ENCODE peak calls at places on chromosomes 11 and 22, in seven cellular contexts. One of them, this sample, is unnamed.

GRCh38 chr11:74815966-74816365 is 67.3 kb downstream of the RNF169 start:
- DNase-seq in cardiac muscle cell: no peak
- DNase-seq in right lobe of liver: no peak
- DNase-seq in colonic mucosa: no peak
- DNase-seq in H1: no peak
- DNase-seq in psoas muscle: no peak
- DNase-seq in WERI-Rb-1: no peak
- DNase-seq in this sample: no peak

GRCh38 chr22:38989461-38989860 is 7.3 kb downstream of the APOBEC3B start:
- DNase-seq in cardiac muscle cell: no peak
- DNase-seq in right lobe of liver: no peak
- DNase-seq in colonic mucosa: no peak
- DNase-seq in H1: no peak
- DNase-seq in psoas muscle: no peak
- DNase-seq in WERI-Rb-1: no peak
- DNase-seq in this sample: no peak

GRCh38 chr11:19723572-19724342 is 11.1 kb downstream of the NAV2 start:
- DNase-seq in cardiac muscle cell: peak
- DNase-seq in right lobe of liver: peak
- DNase-seq in colonic mucosa: no peak
- DNase-seq in H1: no peak
- DNase-seq in psoas muscle: peak
- DNase-seq in WERI-Rb-1: no peak
- DNase-seq in this sample: peak

GRCh38 chr22:46738961-46739870 is 1.2 kb upstream of the CERK start:
- DNase-seq in cardiac muscle cell: peak
- DNase-seq in right lobe of liver: no peak
- DNase-seq in colonic mucosa: peak
- DNase-seq in H1: no peak
- DNase-seq in psoas muscle: peak
- DNase-seq in WERI-Rb-1: peak
- DNase-seq in this sample: no peak

GRCh38 chr11:34274712-34275398 is 83.0 kb downstream of the ABTB2 start:
- DNase-seq in cardiac muscle cell: peak
- DNase-seq in right lobe of liver: peak
- DNase-seq in colonic mucosa: peak
- DNase-seq in H1: no peak
- DNase-seq in psoas muscle: peak
- DNase-seq in WERI-Rb-1: no peak
- DNase-seq in this sample: peak

GRCh38 chr22:21835378-21835777 is 32.1 kb downstream of the MAPK1 start:
- DNase-seq in cardiac muscle cell: no peak
- DNase-seq in right lobe of liver: no peak
- DNase-seq in colonic mucosa: no peak
- DNase-seq in H1: no peak
- DNase-seq in psoas muscle: no peak
- DNase-seq in WERI-Rb-1: no peak
- DNase-seq in this sample: no peak

GRCh38 chr11:113474362-113475159 is 637 bp downstream of the DRD2 start:
- DNase-seq in cardiac muscle cell: peak
- DNase-seq in right lobe of liver: peak
- DNase-seq in colonic mucosa: peak
- DNase-seq in H1: peak
- DNase-seq in psoas muscle: peak
- DNase-seq in WERI-Rb-1: peak
- DNase-seq in this sample: no peak

GRCh38 chr11:126391286-126391954 is 35.9 kb downstream of the ST3GAL4 start:
- DNase-seq in cardiac muscle cell: no peak
- DNase-seq in right lobe of liver: no peak
- DNase-seq in colonic mucosa: no peak
- DNase-seq in H1: no peak
- DNase-seq in psoas muscle: no peak
- DNase-seq in WERI-Rb-1: no peak
- DNase-seq in this sample: no peak

GRCh38 chr11:73652046-73652730 is 5.8 kb downstream of the PLEKHB1 start:
- DNase-seq in cardiac muscle cell: peak
- DNase-seq in right lobe of liver: no peak
- DNase-seq in colonic mucosa: peak
- DNase-seq in H1: no peak
- DNase-seq in psoas muscle: no peak
- DNase-seq in WERI-Rb-1: no peak
- DNase-seq in this sample: peak

GRCh38 chr22:29458551-29458950 is 20.2 kb downstream of the RFPL1 start:
- DNase-seq in cardiac muscle cell: no peak
- DNase-seq in right lobe of liver: no peak
- DNase-seq in colonic mucosa: no peak
- DNase-seq in H1: no peak
- DNase-seq in psoas muscle: no peak
- DNase-seq in WERI-Rb-1: peak
- DNase-seq in this sample: no peak

GRCh38 chr11:117459121-117459978 is 131.7 kb downstream of the CEP164 start:
- DNase-seq in cardiac muscle cell: no peak
- DNase-seq in right lobe of liver: no peak
- DNase-seq in colonic mucosa: no peak
- DNase-seq in H1: no peak
- DNase-seq in psoas muscle: no peak
- DNase-seq in WERI-Rb-1: no peak
- DNase-seq in this sample: no peak

GRCh38 chr22:35712672-35713071 is 5.0 kb upstream of the APOL5 start:
- DNase-seq in cardiac muscle cell: no peak
- DNase-seq in right lobe of liver: no peak
- DNase-seq in colonic mucosa: no peak
- DNase-seq in H1: no peak
- DNase-seq in psoas muscle: no peak
- DNase-seq in WERI-Rb-1: no peak
- DNase-seq in this sample: no peak

GRCh38 chr11:121522043-121522941 is 69.5 kb upstream of the SORL1-AS1 start:
- DNase-seq in cardiac muscle cell: no peak
- DNase-seq in right lobe of liver: no peak
- DNase-seq in colonic mucosa: no peak
- DNase-seq in H1: no peak
- DNase-seq in psoas muscle: no peak
- DNase-seq in WERI-Rb-1: no peak
- DNase-seq in this sample: no peak

GRCh38 chr11:27514558-27514957 is 8.0 kb upstream of the LIN7C start:
- DNase-seq in cardiac muscle cell: peak
- DNase-seq in right lobe of liver: peak
- DNase-seq in colonic mucosa: no peak
- DNase-seq in H1: no peak
- DNase-seq in psoas muscle: no peak
- DNase-seq in WERI-Rb-1: no peak
- DNase-seq in this sample: no peak

GRCh38 chr11:95084509-95084908 is 5.1 kb upstream of the ENDOD1 start:
- DNase-seq in cardiac muscle cell: no peak
- DNase-seq in right lobe of liver: no peak
- DNase-seq in colonic mucosa: no peak
- DNase-seq in H1: no peak
- DNase-seq in psoas muscle: no peak
- DNase-seq in WERI-Rb-1: no peak
- DNase-seq in this sample: no peak

GRCh38 chr22:36588285-36588684 is 59.3 kb upstream of the EIF3D start:
- DNase-seq in cardiac muscle cell: no peak
- DNase-seq in right lobe of liver: no peak
- DNase-seq in colonic mucosa: no peak
- DNase-seq in H1: no peak
- DNase-seq in psoas muscle: no peak
- DNase-seq in WERI-Rb-1: no peak
- DNase-seq in this sample: no peak

GRCh38 chr11:61948505-61948904 is 1.6 kb upstream of the BEST1 start:
- DNase-seq in cardiac muscle cell: peak
- DNase-seq in right lobe of liver: no peak
- DNase-seq in colonic mucosa: no peak
- DNase-seq in H1: no peak
- DNase-seq in psoas muscle: no peak
- DNase-seq in WERI-Rb-1: no peak
- DNase-seq in this sample: peak

GRCh38 chr11:113908107-113908506 is 3.5 kb downstream of the HTR3B start:
- DNase-seq in cardiac muscle cell: no peak
- DNase-seq in right lobe of liver: no peak
- DNase-seq in colonic mucosa: no peak
- DNase-seq in H1: no peak
- DNase-seq in psoas muscle: no peak
- DNase-seq in WERI-Rb-1: no peak
- DNase-seq in this sample: no peak

GRCh38 chr11:6705905-6706535 is 22.9 kb upstream of the MRPL17 start:
- DNase-seq in cardiac muscle cell: peak
- DNase-seq in right lobe of liver: no peak
- DNase-seq in colonic mucosa: peak
- DNase-seq in H1: no peak
- DNase-seq in psoas muscle: no peak
- DNase-seq in WERI-Rb-1: peak
- DNase-seq in this sample: no peak

DNA sequence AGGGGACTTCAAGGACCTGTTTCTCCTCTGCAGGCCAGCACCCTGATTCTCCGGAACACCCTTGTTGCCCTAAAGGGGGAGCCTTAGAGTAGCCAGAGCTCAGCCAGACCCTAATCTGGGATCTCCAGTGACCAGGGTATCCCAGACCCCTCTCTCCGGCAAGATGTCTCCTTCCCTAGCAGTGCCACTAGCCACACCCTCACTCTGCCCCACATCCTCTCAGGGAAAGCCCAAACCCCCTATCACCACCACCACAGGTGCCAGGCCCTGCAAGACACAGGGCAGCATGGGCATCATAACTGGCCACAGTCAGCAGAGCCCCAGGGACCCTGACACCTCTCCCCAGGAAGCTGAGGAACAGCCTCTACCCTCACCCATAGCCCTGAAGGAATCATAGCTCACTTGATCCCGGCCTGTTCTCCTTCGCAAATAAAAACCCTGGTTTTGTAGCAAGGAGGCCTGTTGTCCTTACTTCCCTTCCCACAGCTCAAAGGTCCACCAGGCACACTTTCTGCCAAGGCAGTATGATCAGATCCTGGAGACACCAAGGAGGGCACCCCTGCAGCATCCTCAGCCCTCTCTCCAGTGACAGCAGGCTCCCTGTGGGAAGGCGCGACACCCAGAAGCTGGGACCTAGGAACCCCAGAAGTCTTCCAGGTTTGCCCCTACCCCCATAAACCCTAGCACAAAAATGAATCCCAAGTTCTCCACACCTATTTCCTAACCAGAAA is 4.6 kb downstream of the CFL1 start:
- DNase-seq in cardiac muscle cell: no peak
- DNase-seq in right lobe of liver: no peak
- DNase-seq in colonic mucosa: peak
- DNase-seq in H1: no peak
- DNase-seq in psoas muscle: no peak
- DNase-seq in WERI-Rb-1: no peak
- DNase-seq in this sample: peak
- TF ChIP-seq CTCF in cardiac muscle cell: peak
- TF ChIP-seq CTCF in right lobe of liver: no peak
- TF ChIP-seq CTCF in colonic mucosa: no peak
- TF ChIP-seq CTCF in H1: peak
- TF ChIP-seq CTCF in psoas muscle: no peak
- TF ChIP-seq CTCF in WERI-Rb-1: peak
- TF ChIP-seq CTCF in this sample: no peak

DNA sequence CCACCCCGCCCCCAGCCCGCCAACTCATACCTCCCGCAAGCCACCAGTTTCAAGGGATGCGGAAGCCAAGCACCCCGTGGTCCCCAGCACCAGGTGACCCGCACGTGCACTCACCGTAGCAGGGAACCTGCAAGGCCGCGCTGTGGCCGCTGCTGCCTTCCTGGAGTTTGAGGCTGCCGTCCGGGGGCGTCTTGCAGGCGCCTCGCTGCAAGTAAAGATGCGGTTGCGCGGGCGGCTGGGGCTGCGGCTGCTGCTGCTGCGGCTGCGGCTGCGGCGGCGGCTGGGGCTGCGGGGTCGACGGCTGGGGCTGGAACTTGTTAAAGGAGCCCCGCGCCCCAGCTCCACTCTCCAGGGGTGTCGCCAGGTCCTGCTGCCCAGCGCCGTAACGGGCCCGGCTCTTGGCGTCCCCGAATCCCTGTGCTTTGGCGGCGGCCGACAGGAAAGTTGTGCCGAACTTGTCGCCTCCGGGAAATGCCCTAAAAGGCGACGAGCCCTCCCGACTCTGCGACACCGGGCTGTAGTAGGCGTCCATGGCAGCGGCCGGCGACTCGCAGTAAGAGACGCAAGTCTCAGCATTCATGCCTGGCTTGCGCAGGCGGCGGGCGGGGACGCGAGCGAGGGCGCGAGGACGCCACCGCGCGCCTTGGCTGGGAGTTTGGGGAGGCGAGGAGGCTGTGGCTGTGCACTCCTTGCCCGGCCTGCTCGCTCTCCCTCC is at the start of gene ALX4:
- DNase-seq in cardiac muscle cell: peak
- DNase-seq in right lobe of liver: no peak
- DNase-seq in colonic mucosa: no peak
- DNase-seq in H1: no peak
- DNase-seq in psoas muscle: no peak
- DNase-seq in WERI-Rb-1: no peak
- DNase-seq in this sample: no peak
- TF ChIP-seq CTCF in cardiac muscle cell: no peak
- TF ChIP-seq CTCF in right lobe of liver: no peak
- TF ChIP-seq CTCF in colonic mucosa: no peak
- TF ChIP-seq CTCF in H1: no peak
- TF ChIP-seq CTCF in psoas muscle: no peak
- TF ChIP-seq CTCF in WERI-Rb-1: no peak
- TF ChIP-seq CTCF in this sample: no peak

DNA sequence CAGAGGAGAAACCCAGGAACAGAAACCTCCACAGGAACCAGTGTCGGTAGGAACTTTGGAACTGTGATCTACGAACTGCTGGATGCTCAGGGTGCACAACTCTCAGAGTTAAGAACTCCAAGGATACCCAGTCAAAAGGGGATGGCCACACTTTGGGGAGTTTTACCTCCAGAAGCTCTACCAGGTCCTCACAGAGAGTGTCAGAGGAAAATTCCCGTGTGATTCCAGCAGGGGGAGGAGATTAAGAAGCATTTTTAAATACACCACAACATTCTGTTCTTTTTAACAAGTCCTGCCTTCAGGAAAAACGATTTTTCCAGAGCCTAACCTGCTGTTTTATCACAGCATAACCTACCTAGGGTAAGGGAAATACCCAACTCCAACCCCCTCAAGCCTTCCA is 104.0 kb downstream of the SOX6 start:
- DNase-seq in cardiac muscle cell: peak
- DNase-seq in right lobe of liver: no peak
- DNase-seq in colonic mucosa: no peak
- DNase-seq in H1: no peak
- DNase-seq in psoas muscle: no peak
- DNase-seq in WERI-Rb-1: peak
- DNase-seq in this sample: no peak
- TF ChIP-seq CTCF in cardiac muscle cell: peak
- TF ChIP-seq CTCF in right lobe of liver: no peak
- TF ChIP-seq CTCF in colonic mucosa: no peak
- TF ChIP-seq CTCF in H1: peak
- TF ChIP-seq CTCF in psoas muscle: no peak
- TF ChIP-seq CTCF in WERI-Rb-1: peak
- TF ChIP-seq CTCF in this sample: no peak

DNA sequence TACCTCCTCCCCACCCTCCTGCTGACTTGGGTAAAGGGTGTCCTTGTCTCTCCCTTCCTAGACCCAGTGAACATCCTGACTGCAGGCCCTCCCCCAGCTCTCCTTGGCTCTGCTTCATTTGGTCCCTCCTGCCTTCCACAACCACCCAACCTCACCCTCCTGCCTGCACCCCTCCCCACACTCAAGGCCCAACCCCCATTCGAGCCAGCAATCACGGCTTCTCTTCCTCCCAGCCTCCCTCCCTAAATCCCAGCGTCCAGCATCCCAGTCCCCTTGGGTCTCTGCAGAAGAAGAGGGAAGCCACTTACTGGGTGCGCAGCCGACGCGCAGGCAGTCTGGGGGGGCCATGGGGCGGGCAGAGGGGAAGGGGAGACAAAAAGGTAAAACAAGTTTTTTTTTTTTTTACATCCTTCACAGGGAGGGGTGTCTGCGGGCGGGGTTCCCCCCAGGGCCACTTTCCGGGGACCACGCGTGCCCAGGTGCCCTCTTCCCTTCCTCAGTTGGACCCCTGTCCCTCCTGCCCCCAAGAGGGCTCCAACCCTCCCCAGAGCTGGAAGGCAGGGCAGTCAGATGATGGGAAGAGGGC is 62.5 kb downstream of the SLC22A12 start:
- DNase-seq in cardiac muscle cell: no peak
- DNase-seq in right lobe of liver: no peak
- DNase-seq in colonic mucosa: no peak
- DNase-seq in H1: no peak
- DNase-seq in psoas muscle: no peak
- DNase-seq in WERI-Rb-1: no peak
- DNase-seq in this sample: no peak
- TF ChIP-seq CTCF in cardiac muscle cell: no peak
- TF ChIP-seq CTCF in right lobe of liver: no peak
- TF ChIP-seq CTCF in colonic mucosa: no peak
- TF ChIP-seq CTCF in H1: no peak
- TF ChIP-seq CTCF in psoas muscle: no peak
- TF ChIP-seq CTCF in WERI-Rb-1: no peak
- TF ChIP-seq CTCF in this sample: no peak